ENCODE peak calls at places on chromosomes 12 and 14, in nine cellular contexts. One of them, this sample, is unnamed.

GRCh38 chr14:100824156-100824555 is 1.8 kb upstream of the MEG3 start:
- DNase-seq in coronary artery: no peak
- DNase-seq in CD8-positive, alpha-beta T cell: no peak
- DNase-seq in colonic mucosa: no peak
- DNase-seq in heart right ventricle: peak
- DNase-seq in lung: no peak
- DNase-seq in right atrium auricular region: peak
- DNase-seq in gastrocnemius medialis: no peak
- DNase-seq in lower lobe of right lung: no peak
- DNase-seq in this sample: peak

GRCh38 chr14:24310387-24310665 is 386 bp downstream of the LTB4R2 start:
- DNase-seq in coronary artery: no peak
- DNase-seq in CD8-positive, alpha-beta T cell: no peak
- DNase-seq in colonic mucosa: peak
- DNase-seq in heart right ventricle: no peak
- DNase-seq in lung: no peak
- DNase-seq in right atrium auricular region: no peak
- DNase-seq in gastrocnemius medialis: no peak
- DNase-seq in lower lobe of right lung: no peak
- DNase-seq in this sample: no peak

GRCh38 chr14:36655963-36656768 is 5.5 kb upstream of the PAX9 start:
- DNase-seq in coronary artery: no peak
- DNase-seq in CD8-positive, alpha-beta T cell: no peak
- DNase-seq in colonic mucosa: peak
- DNase-seq in heart right ventricle: no peak
- DNase-seq in lung: no peak
- DNase-seq in right atrium auricular region: no peak
- DNase-seq in gastrocnemius medialis: no peak
- DNase-seq in lower lobe of right lung: no peak
- DNase-seq in this sample: no peak

GRCh38 chr12:131816495-131816894 is 11.7 kb upstream of the MMP17 start:
- DNase-seq in coronary artery: no peak
- DNase-seq in CD8-positive, alpha-beta T cell: no peak
- DNase-seq in colonic mucosa: no peak
- DNase-seq in heart right ventricle: no peak
- DNase-seq in lung: no peak
- DNase-seq in right atrium auricular region: no peak
- DNase-seq in gastrocnemius medialis: no peak
- DNase-seq in lower lobe of right lung: no peak
- DNase-seq in this sample: no peak

GRCh38 chr14:79334272-79334671 is 877.0 kb downstream of the DIO2 start:
- DNase-seq in coronary artery: no peak
- DNase-seq in CD8-positive, alpha-beta T cell: no peak
- DNase-seq in colonic mucosa: no peak
- DNase-seq in heart right ventricle: no peak
- DNase-seq in lung: no peak
- DNase-seq in right atrium auricular region: no peak
- DNase-seq in gastrocnemius medialis: no peak
- DNase-seq in lower lobe of right lung: no peak
- DNase-seq in this sample: no peak

GRCh38 chr14:105865904-105866840 is 339.8 kb downstream of the TMEM121 start:
- DNase-seq in coronary artery: peak
- DNase-seq in CD8-positive, alpha-beta T cell: no peak
- DNase-seq in colonic mucosa: no peak
- DNase-seq in heart right ventricle: no peak
- DNase-seq in lung: no peak
- DNase-seq in right atrium auricular region: no peak
- DNase-seq in gastrocnemius medialis: no peak
- DNase-seq in lower lobe of right lung: no peak
- DNase-seq in this sample: no peak

GRCh38 chr12:46402861-46403731 is 30.5 kb upstream of the SLC38A2 start:
- DNase-seq in coronary artery: no peak
- DNase-seq in CD8-positive, alpha-beta T cell: no peak
- DNase-seq in colonic mucosa: no peak
- DNase-seq in heart right ventricle: no peak
- DNase-seq in lung: no peak
- DNase-seq in right atrium auricular region: no peak
- DNase-seq in gastrocnemius medialis: no peak
- DNase-seq in lower lobe of right lung: no peak
- DNase-seq in this sample: no peak

GRCh38 chr14:61132894-61133293 is 148.2 kb downstream of the TMEM30B start:
- DNase-seq in coronary artery: no peak
- DNase-seq in CD8-positive, alpha-beta T cell: no peak
- DNase-seq in colonic mucosa: no peak
- DNase-seq in heart right ventricle: no peak
- DNase-seq in lung: no peak
- DNase-seq in right atrium auricular region: no peak
- DNase-seq in gastrocnemius medialis: no peak
- DNase-seq in lower lobe of right lung: no peak
- DNase-seq in this sample: no peak

GRCh38 chr14:101564819-101565698 is 3.8 kb downstream of the DIO3 start:
- DNase-seq in coronary artery: no peak
- DNase-seq in CD8-positive, alpha-beta T cell: no peak
- DNase-seq in colonic mucosa: no peak
- DNase-seq in heart right ventricle: no peak
- DNase-seq in lung: no peak
- DNase-seq in right atrium auricular region: no peak
- DNase-seq in gastrocnemius medialis: no peak
- DNase-seq in lower lobe of right lung: peak
- DNase-seq in this sample: no peak

GRCh38 chr14:25896777-25897176 is 701.1 kb downstream of the NOVA1 start:
- DNase-seq in coronary artery: no peak
- DNase-seq in CD8-positive, alpha-beta T cell: no peak
- DNase-seq in colonic mucosa: no peak
- DNase-seq in heart right ventricle: no peak
- DNase-seq in lung: no peak
- DNase-seq in right atrium auricular region: no peak
- DNase-seq in gastrocnemius medialis: no peak
- DNase-seq in lower lobe of right lung: no peak
- DNase-seq in this sample: no peak

GRCh38 chr12:1797011-1797901 is 23.1 kb upstream of the LRTM2 start:
- DNase-seq in coronary artery: peak
- DNase-seq in CD8-positive, alpha-beta T cell: peak
- DNase-seq in colonic mucosa: peak
- DNase-seq in heart right ventricle: peak
- DNase-seq in lung: peak
- DNase-seq in right atrium auricular region: peak
- DNase-seq in gastrocnemius medialis: no peak
- DNase-seq in lower lobe of right lung: peak
- DNase-seq in this sample: no peak

GRCh38 chr14:26414103-26414502 is 183.7 kb downstream of the NOVA1 start:
- DNase-seq in coronary artery: no peak
- DNase-seq in CD8-positive, alpha-beta T cell: no peak
- DNase-seq in colonic mucosa: no peak
- DNase-seq in heart right ventricle: no peak
- DNase-seq in lung: no peak
- DNase-seq in right atrium auricular region: no peak
- DNase-seq in gastrocnemius medialis: no peak
- DNase-seq in lower lobe of right lung: no peak
- DNase-seq in this sample: no peak

GRCh38 chr14:101361044-101361443 is 200.3 kb upstream of the DIO3 start:
- DNase-seq in coronary artery: peak
- DNase-seq in CD8-positive, alpha-beta T cell: no peak
- DNase-seq in colonic mucosa: no peak
- DNase-seq in heart right ventricle: no peak
- DNase-seq in lung: no peak
- DNase-seq in right atrium auricular region: no peak
- DNase-seq in gastrocnemius medialis: no peak
- DNase-seq in lower lobe of right lung: no peak
- DNase-seq in this sample: no peak

GRCh38 chr14:31435276-31435675 is 14.9 kb upstream of the HEATR5A start:
- DNase-seq in coronary artery: no peak
- DNase-seq in CD8-positive, alpha-beta T cell: no peak
- DNase-seq in colonic mucosa: no peak
- DNase-seq in heart right ventricle: no peak
- DNase-seq in lung: no peak
- DNase-seq in right atrium auricular region: no peak
- DNase-seq in gastrocnemius medialis: no peak
- DNase-seq in lower lobe of right lung: no peak
- DNase-seq in this sample: no peak
- H3K27ac ChIP-seq in coronary artery: no peak
- H3K27ac ChIP-seq in CD8-positive, alpha-beta T cell: no peak
- H3K27ac ChIP-seq in colonic mucosa: no peak
- H3K27ac ChIP-seq in heart right ventricle: no peak
- H3K27ac ChIP-seq in lung: no peak
- H3K27ac ChIP-seq in right atrium auricular region: no peak
- H3K27ac ChIP-seq in gastrocnemius medialis: no peak
- H3K27ac ChIP-seq in lower lobe of right lung: no peak
- H3K27ac ChIP-seq in this sample: no peak

GRCh38 chr14:95326987-95327386 is 7.3 kb upstream of the CLMN start:
- DNase-seq in coronary artery: no peak
- DNase-seq in CD8-positive, alpha-beta T cell: no peak
- DNase-seq in colonic mucosa: no peak
- DNase-seq in heart right ventricle: no peak
- DNase-seq in lung: no peak
- DNase-seq in right atrium auricular region: no peak
- DNase-seq in gastrocnemius medialis: no peak
- DNase-seq in lower lobe of right lung: no peak
- DNase-seq in this sample: no peak
- H3K27ac ChIP-seq in coronary artery: no peak
- H3K27ac ChIP-seq in CD8-positive, alpha-beta T cell: no peak
- H3K27ac ChIP-seq in colonic mucosa: no peak
- H3K27ac ChIP-seq in heart right ventricle: no peak
- H3K27ac ChIP-seq in lung: no peak
- H3K27ac ChIP-seq in right atrium auricular region: no peak
- H3K27ac ChIP-seq in gastrocnemius medialis: no peak
- H3K27ac ChIP-seq in lower lobe of right lung: no peak
- H3K27ac ChIP-seq in this sample: no peak

GRCh38 chr12:77239617-77240016 is 174.2 kb upstream of the E2F7 start:
- DNase-seq in coronary artery: no peak
- DNase-seq in CD8-positive, alpha-beta T cell: no peak
- DNase-seq in colonic mucosa: no peak
- DNase-seq in heart right ventricle: no peak
- DNase-seq in lung: no peak
- DNase-seq in right atrium auricular region: no peak
- DNase-seq in gastrocnemius medialis: no peak
- DNase-seq in lower lobe of right lung: no peak
- DNase-seq in this sample: no peak

GRCh38 chr12:77237896-77238295 is 172.5 kb upstream of the E2F7 start:
- DNase-seq in coronary artery: no peak
- DNase-seq in CD8-positive, alpha-beta T cell: no peak
- DNase-seq in colonic mucosa: no peak
- DNase-seq in heart right ventricle: no peak
- DNase-seq in lung: no peak
- DNase-seq in right atrium auricular region: no peak
- DNase-seq in gastrocnemius medialis: no peak
- DNase-seq in lower lobe of right lung: no peak
- DNase-seq in this sample: no peak

GRCh38 chr12:77247542-77247941 is 182.2 kb upstream of the E2F7 start:
- DNase-seq in coronary artery: no peak
- DNase-seq in CD8-positive, alpha-beta T cell: no peak
- DNase-seq in colonic mucosa: no peak
- DNase-seq in heart right ventricle: no peak
- DNase-seq in lung: no peak
- DNase-seq in right atrium auricular region: no peak
- DNase-seq in gastrocnemius medialis: no peak
- DNase-seq in lower lobe of right lung: no peak
- DNase-seq in this sample: no peak

GRCh38 chr12:77238368-77238767 is 173.0 kb upstream of the E2F7 start:
- DNase-seq in coronary artery: no peak
- DNase-seq in CD8-positive, alpha-beta T cell: no peak
- DNase-seq in colonic mucosa: no peak
- DNase-seq in heart right ventricle: no peak
- DNase-seq in lung: no peak
- DNase-seq in right atrium auricular region: no peak
- DNase-seq in gastrocnemius medialis: no peak
- DNase-seq in lower lobe of right lung: no peak
- DNase-seq in this sample: no peak

GRCh38 chr12:77243345-77243744 is 178.0 kb upstream of the E2F7 start:
- DNase-seq in coronary artery: no peak
- DNase-seq in CD8-positive, alpha-beta T cell: no peak
- DNase-seq in colonic mucosa: no peak
- DNase-seq in heart right ventricle: no peak
- DNase-seq in lung: no peak
- DNase-seq in right atrium auricular region: no peak
- DNase-seq in gastrocnemius medialis: no peak
- DNase-seq in lower lobe of right lung: no peak
- DNase-seq in this sample: no peak
- H3K27ac ChIP-seq in coronary artery: no peak
- H3K27ac ChIP-seq in CD8-positive, alpha-beta T cell: no peak
- H3K27ac ChIP-seq in colonic mucosa: peak
- H3K27ac ChIP-seq in heart right ventricle: no peak
- H3K27ac ChIP-seq in lung: no peak
- H3K27ac ChIP-seq in right atrium auricular region: no peak
- H3K27ac ChIP-seq in gastrocnemius medialis: no peak
- H3K27ac ChIP-seq in lower lobe of right lung: no peak
- H3K27ac ChIP-seq in this sample: no peak

DNA sequence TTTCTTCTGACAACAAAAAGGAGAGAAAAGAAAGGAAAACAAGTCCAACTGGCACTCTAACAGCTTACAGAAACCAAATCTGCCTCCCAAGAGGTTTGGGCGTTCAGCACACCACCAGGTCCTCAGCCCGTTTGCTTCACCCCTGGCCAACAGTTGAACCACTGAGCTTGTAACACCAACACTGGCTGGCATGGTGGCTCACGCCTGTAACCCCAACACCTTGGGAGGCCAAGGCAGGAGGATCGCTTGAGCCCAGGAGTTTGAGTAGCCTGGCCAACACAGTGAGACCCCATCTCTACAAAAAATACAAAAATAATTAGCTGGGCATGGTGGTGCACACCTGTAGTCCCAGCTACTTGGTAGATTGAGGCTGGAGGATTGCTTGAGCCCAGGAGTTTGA is 19.4 kb downstream of the CCDC88C start:
- DNase-seq in coronary artery: no peak
- DNase-seq in CD8-positive, alpha-beta T cell: no peak
- DNase-seq in colonic mucosa: no peak
- DNase-seq in heart right ventricle: no peak
- DNase-seq in lung: no peak
- DNase-seq in right atrium auricular region: no peak
- DNase-seq in gastrocnemius medialis: no peak
- DNase-seq in lower lobe of right lung: no peak
- DNase-seq in this sample: no peak
- H3K27ac ChIP-seq in coronary artery: no peak
- H3K27ac ChIP-seq in CD8-positive, alpha-beta T cell: peak
- H3K27ac ChIP-seq in colonic mucosa: peak
- H3K27ac ChIP-seq in heart right ventricle: no peak
- H3K27ac ChIP-seq in lung: peak
- H3K27ac ChIP-seq in right atrium auricular region: no peak
- H3K27ac ChIP-seq in gastrocnemius medialis: no peak
- H3K27ac ChIP-seq in lower lobe of right lung: peak
- H3K27ac ChIP-seq in this sample: peak

DNA sequence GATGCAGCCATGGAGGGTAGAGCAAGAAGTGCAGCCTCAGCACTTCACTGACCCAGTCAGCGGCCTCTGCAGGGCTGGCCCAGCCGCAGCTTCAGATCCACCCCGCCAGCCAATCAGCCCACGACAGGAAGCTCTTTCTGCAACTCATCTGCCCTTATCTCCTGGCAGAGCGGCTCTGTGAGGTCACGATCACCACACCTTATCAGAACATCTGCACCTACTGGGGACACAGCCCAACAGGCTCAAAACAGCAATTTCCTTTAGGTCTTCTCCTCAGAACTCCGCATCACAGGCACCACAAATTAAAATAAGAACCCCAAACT is 287.3 kb downstream of the BCL11B start:
- DNase-seq in coronary artery: peak
- DNase-seq in CD8-positive, alpha-beta T cell: peak
- DNase-seq in colonic mucosa: peak
- DNase-seq in heart right ventricle: no peak
- DNase-seq in lung: no peak
- DNase-seq in right atrium auricular region: no peak
- DNase-seq in gastrocnemius medialis: no peak
- DNase-seq in lower lobe of right lung: no peak
- DNase-seq in this sample: no peak
- H3K27ac ChIP-seq in coronary artery: no peak
- H3K27ac ChIP-seq in CD8-positive, alpha-beta T cell: peak
- H3K27ac ChIP-seq in colonic mucosa: no peak
- H3K27ac ChIP-seq in heart right ventricle: no peak
- H3K27ac ChIP-seq in lung: no peak
- H3K27ac ChIP-seq in right atrium auricular region: no peak
- H3K27ac ChIP-seq in gastrocnemius medialis: no peak
- H3K27ac ChIP-seq in lower lobe of right lung: no peak
- H3K27ac ChIP-seq in this sample: no peak